ENCODE peak calls at places on chromosome 12, in six cellular contexts. J is NAMALWA; V is fibroblast of pulmonary artery; B is stimulated activated CD4-positive, alpha-beta T cell treated with anti-CD3 and anti-CD28 coated beads, Interleukin-4, amount 100 ng/mL, for 4 hours; U is progenitor cell of endocrine pancreas; X is sciatic nerve. N is an unnamed sample.

GRCh38 chr12:13530966-13531365 is 334.4 kb downstream of the EMP1 start:
- DNase-seq in J (no peak), V (no peak), B (no peak), U (no peak), X (no peak), N (no peak)

GRCh38 chr12:9750276-9751203 is 10.2 kb downstream of the CD69 start:
- DNase-seq in J (peak), V (peak), B (peak), U (peak), X (no peak), N (peak)

GRCh38 chr12:55847033-55847432 is 4.3 kb upstream of the MMP19 start:
- DNase-seq in J (no peak), V (peak), B (no peak), U (no peak), X (no peak), N (peak)

GRCh38 chr12:6272300-6273208 is 37.9 kb upstream of the PLEKHG6 start:
- DNase-seq in J (no peak), V (no peak), B (no peak), U (no peak), X (no peak), N (no peak)

GRCh38 chr12:6465467-6466183 is 4.9 kb downstream of the VAMP1 start:
- DNase-seq in J (peak), V (peak), B (no peak), U (peak), X (no peak), N (peak)

GRCh38 chr12:120110550-120111501 is 5.7 kb downstream of the RAB35 start:
- DNase-seq in J (peak), V (no peak), B (peak), U (no peak), X (peak), N (no peak)

GRCh38 chr12:65525501-65526141 is 247.1 kb downstream of the MSRB3 start:
- DNase-seq in J (no peak), V (peak), B (no peak), U (no peak), X (no peak), N (peak)

GRCh38 chr12:27031531-27031930 is 9.2 kb downstream of the MED21 start:
- DNase-seq in J (no peak), V (no peak), B (no peak), U (no peak), X (no peak), N (no peak)

GRCh38 chr12:103647267-103647666 is 60.2 kb downstream of the STAB2 start:
- DNase-seq in J (no peak), V (peak), B (no peak), U (no peak), X (no peak), N (peak)

GRCh38 chr12:46442239-46442638 is 69.7 kb upstream of the SLC38A2 start:
- DNase-seq in J (no peak), V (peak), B (no peak), U (no peak), X (no peak), N (peak)

N was measured in amniotic epithelial cell.